ENCODE peak calls at places on chromosome 12, in four cellular contexts. U is adrenal gland, J is epithelial cell of esophagus, D is fibroblast of mammary gland. L is an unnamed sample.

GRCh38 chr12:32586390-32586789 is 92.7 kb upstream of the DNM1L start:
- DNase-seq in U (no peak), J (peak; percentile 76), D (peak; percentile 75), L (no peak)

GRCh38 chr12:106841471-106842302 is 67.2 kb downstream of the RIC8B start:
- DNase-seq in U (peak; percentile 40), J (peak; percentile 50), D (peak; percentile 61), L (peak; percentile 68)

GRCh38 chr12:83042441-83043215 is 355.9 kb downstream of the TMTC2 start:
- DNase-seq in U (peak; percentile 22), J (no peak), D (no peak), L (no peak)

GRCh38 chr12:77734489-77734888 is 96.2 kb upstream of the NAV3 start:
- DNase-seq in U (peak; percentile 59), J (peak; percentile 9), D (peak; percentile 74), L (no peak)

GRCh38 chr12:65695077-65695865 is 129.0 kb upstream of the HMGA2 start:
- DNase-seq in U (peak; percentile 29), J (peak; percentile 93), D (peak; percentile 98), L (peak; percentile 68)

GRCh38 chr12:118842753-118843335 is 138.5 kb upstream of the SRRM4 start:
- DNase-seq in U (no peak), J (no peak), D (no peak), L (no peak)

GRCh38 chr12:71160585-71160984 is 2.8 kb upstream of the TSPAN8 start:
- DNase-seq in U (no peak), J (peak; percentile 44), D (peak; percentile 54), L (no peak)

GRCh38 chr12:114476159-114476558 is 70.2 kb upstream of the TBX5 start:
- DNase-seq in U (no peak), J (peak; percentile 10), D (peak; percentile 62), L (no peak)

GRCh38 chr12:93060666-93061413 is 131.7 kb upstream of the EEA1 start:
- DNase-seq in U (no peak), J (no peak), D (peak; percentile 50), L (peak; percentile 30)

GRCh38 chr12:63918788-63919300 is 74.3 kb downstream of the SRGAP1 start:
- DNase-seq in U (no peak), J (peak; percentile 90), D (peak; percentile 95), L (peak; percentile 65)

GRCh38 chr12:13229504-13229903 is 33.0 kb downstream of the EMP1 start:
- DNase-seq in U (no peak), J (no peak), D (no peak), L (no peak)

GRCh38 chr12:31246470-31246850 is 79.5 kb downstream of the SINHCAF start:
- DNase-seq in U (no peak), J (peak; percentile 85), D (no peak), L (no peak)

GRCh38 chr12:2108166-2108565 is 55.4 kb downstream of the CACNA1C start:
- DNase-seq in U (no peak), J (no peak), D (no peak), L (no peak)

GRCh38 chr12:86774841-86775386 is 518.7 kb upstream of the MGAT4C start:
- DNase-seq in U (no peak), J (peak; percentile 61), D (peak; percentile 31), L (peak; percentile 1)

GRCh38 chr12:10392394-10392930 is 2.6 kb upstream of the KLRK1 start:
- DNase-seq in U (peak; percentile 53), J (peak; percentile 93), D (peak; percentile 94), L (peak; percentile 50)

GRCh38 chr12:2094597-2094996 is 41.8 kb downstream of the CACNA1C start:
- DNase-seq in U (no peak), J (no peak), D (peak; percentile 17), L (peak; percentile 88)

GRCh38 chr12:94186461-94187237 is 38.3 kb downstream of the PLXNC1 start:
- DNase-seq in U (peak; percentile 50), J (no peak), D (peak; percentile 55), L (no peak)

GRCh38 chr12:131092911-131093901 is 139.5 kb downstream of the ADGRD1 start:
- DNase-seq in U (no peak), J (no peak), D (no peak), L (peak; percentile 86)

GRCh38 chr12:24739094-24739779 is 209.7 kb downstream of the BCAT1 start:
- DNase-seq in U (no peak), J (peak; percentile 50), D (no peak), L (peak; percentile 25)

GRCh38 chr12:112936927-112937326 is 1.3 kb upstream of the OAS3 start:
- DNase-seq in U (no peak), J (peak; percentile 98), D (peak; percentile 10), L (no peak)

GRCh38 chr12:52488736-52489135 is 4.3 kb downstream of the KRT6A start:
- DNase-seq in U (no peak), J (peak; percentile 71), D (no peak), L (no peak)

GRCh38 chr12:120849765-120850164 is 54.4 kb downstream of the SPPL3 start:
- DNase-seq in U (peak; percentile 34), J (peak; percentile 92), D (peak; percentile 51), L (no peak)

GRCh38 chr12:24109381-24110039 is 160.0 kb upstream of the SOX5 start:
- DNase-seq in U (no peak), J (peak; percentile 40), D (peak; percentile 43), L (no peak)

GRCh38 chr12:42744539-42745156 is 155.1 kb upstream of the PRICKLE1 start:
- DNase-seq in U (no peak), J (peak; percentile 91), D (peak; percentile 71), L (no peak)

GRCh38 chr12:115597157-115597712 is 680.3 kb downstream of the MED13L start:
- DNase-seq in U (no peak), J (peak; percentile 34), D (peak; percentile 97), L (no peak)

GRCh38 chr12:116601524-116601923 is 42.3 kb downstream of the MAP1LC3B2 start:
- DNase-seq in U (no peak), J (peak; percentile 74), D (peak; percentile 92), L (no peak)

GRCh38 chr12:12745576-12746211 is 28.5 kb downstream of the CDKN1B start:
- DNase-seq in U (no peak), J (peak; percentile 54), D (no peak), L (no peak)

GRCh38 chr12:88067301-88067700 is 38.1 kb upstream of the C12orf50 start:
- DNase-seq in U (no peak), J (peak; percentile 6), D (no peak), L (no peak)

GRCh38 chr12:130689408-130690405 is 26.4 kb downstream of the RIMBP2 start:
- DNase-seq in U (no peak), J (no peak), D (no peak), L (peak; percentile 18)

GRCh38 chr12:93839076-93839475 is 161.9 kb downstream of the CRADD start:
- DNase-seq in U (no peak), J (no peak), D (no peak), L (no peak)

GRCh38 chr12:13489246-13489645 is 292.7 kb downstream of the EMP1 start:
- DNase-seq in U (no peak), J (no peak), D (no peak), L (no peak)

GRCh38 chr12:132207083-132207775 is 63.0 kb downstream of the NOC4L start:
- DNase-seq in U (no peak), J (no peak), D (no peak), L (peak; percentile 68)

GRCh38 chr12:45483571-45483970 is 245.9 kb upstream of the ARID2 start:
- DNase-seq in U (no peak), J (no peak), D (peak; percentile 68), L (no peak)

GRCh38 chr12:78060186-78060585 is 229.5 kb downstream of the NAV3 start:
- DNase-seq in U (no peak), J (peak; percentile 56), D (peak; percentile 77), L (no peak)

GRCh38 chr12:27937768-27938167 is 34.8 kb downstream of the PTHLH start:
- DNase-seq in U (no peak), J (no peak), D (peak; percentile 22), L (no peak)

DNA sequence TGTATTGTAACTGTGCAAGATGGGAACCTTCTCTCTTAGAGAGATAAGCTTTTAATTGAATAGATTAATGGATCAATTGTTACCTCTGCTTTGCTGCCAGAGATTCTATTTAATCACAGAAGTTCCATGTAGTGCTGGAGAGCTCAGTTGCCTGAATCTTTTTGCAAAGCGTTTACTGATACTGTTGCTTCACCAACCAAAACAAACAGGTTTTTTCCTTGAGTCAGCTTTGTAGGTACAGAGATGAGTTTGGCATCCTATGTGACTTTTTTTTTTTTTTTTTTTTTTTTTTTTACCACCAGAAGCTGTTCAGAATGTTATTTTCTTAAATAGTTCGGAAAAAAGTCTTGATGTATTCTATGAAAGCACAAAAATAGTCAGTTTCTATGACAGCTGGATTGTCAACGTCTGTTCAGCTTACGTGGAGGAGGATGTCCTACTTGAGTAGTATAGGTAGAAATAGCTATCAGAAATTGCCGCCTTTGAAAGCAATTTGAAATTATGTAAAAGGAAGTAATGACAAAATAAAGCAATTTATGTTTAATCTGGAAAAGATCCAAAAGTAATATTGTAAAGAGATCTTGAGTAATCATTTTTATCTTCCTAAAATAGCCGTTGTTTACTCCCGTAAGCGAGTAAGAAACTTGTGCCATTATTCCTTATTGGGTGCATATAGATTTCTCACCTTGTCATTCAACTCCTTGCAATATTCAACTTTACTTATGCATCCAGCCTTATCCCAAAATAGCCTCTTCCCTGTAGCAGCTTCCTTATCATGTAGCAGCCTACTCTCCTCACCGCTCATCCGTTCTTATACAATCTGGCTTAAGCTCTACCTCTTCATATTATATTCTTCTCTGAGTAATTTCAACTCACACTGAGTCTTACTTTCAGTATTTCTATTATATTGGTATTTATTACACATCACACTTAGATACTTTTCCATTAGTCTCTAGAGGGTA is 5.2 kb downstream of the LRRK2 start:
- DNase-seq in U (no peak), J (peak; percentile 64), D (no peak), L (peak; percentile 47)
- H3K4me3 ChIP-seq in U (no peak overlapping the region), J (no peak overlapping the region), D (no peak overlapping the region), L (no peak overlapping the region)

GRCh38 chr12:20377750-20378149 is 9.4 kb downstream of the PDE3A start:
- DNase-seq in U (no peak), J (no peak), D (no peak), L (no peak)

GRCh38 chr12:20372326-20373097 is 4.2 kb downstream of the PDE3A start:
- DNase-seq in U (no peak), J (no peak), D (no peak), L (no peak)

GRCh38 chr12:20382117-20382516 is 13.8 kb downstream of the PDE3A start:
- DNase-seq in U (no peak), J (no peak), D (no peak), L (no peak)

GRCh38 chr12:20374775-20375174 is 6.4 kb downstream of the PDE3A start:
- DNase-seq in U (no peak), J (no peak), D (no peak), L (no peak)

GRCh38 chr12:20376984-20377383 is 8.6 kb downstream of the PDE3A start:
- DNase-seq in U (no peak), J (peak; percentile 41), D (peak; percentile 50), L (no peak)
- H3K4me3 ChIP-seq in U (no peak overlapping the region), J (no peak overlapping the region), D (no peak overlapping the region), L (no peak overlapping the region)

GRCh38 chr12:51056242-51056641 is 8.1 kb downstream of the LETMD1 start:
- DNase-seq in U (peak; percentile 50), J (peak; percentile 97), D (peak; percentile 95), L (peak; percentile 68)
- H3K4me3 ChIP-seq in U (no peak overlapping the region), J (no peak overlapping the region), D (no peak overlapping the region), L (no peak overlapping the region)

DNA sequence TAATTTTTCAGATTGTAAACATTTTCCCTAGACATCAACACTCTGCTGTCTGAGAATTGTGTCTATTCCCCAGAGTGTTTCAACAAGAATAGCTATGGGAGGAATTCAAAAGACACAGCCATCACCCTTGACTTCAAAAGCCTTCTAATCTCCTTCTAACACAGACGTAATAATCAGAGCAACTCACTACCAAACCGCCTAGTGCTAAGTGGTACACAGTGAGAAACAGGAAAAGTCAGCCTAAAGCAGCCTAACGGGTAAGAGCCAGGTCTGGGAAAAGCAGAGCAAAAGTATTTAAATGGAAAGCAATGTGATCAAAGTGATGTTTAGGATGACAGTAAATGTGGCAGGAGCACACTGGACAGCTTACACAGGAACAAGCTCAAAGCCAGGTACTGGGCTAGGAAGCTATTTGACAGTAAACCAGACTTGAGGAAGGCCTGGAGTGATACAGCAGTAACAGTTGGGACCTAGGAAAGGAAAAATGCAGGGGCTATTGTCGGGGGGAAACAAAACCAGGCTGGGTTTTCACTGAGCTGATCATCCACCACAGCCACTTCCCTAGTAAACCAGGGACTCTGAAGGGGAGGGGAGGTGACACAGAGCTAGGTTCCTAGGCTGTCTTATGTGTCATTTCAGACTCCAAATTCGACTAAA is 29.4 kb downstream of the CORO1C start:
- DNase-seq in U (no peak), J (peak; percentile 52), D (peak; percentile 45), L (no peak)
- H3K4me3 ChIP-seq in U (no peak overlapping the region), J (peak overlapping the region; percentile 15), D (no peak overlapping the region), L (no peak overlapping the region)

L was measured in osteoblast.